ENCODE peak calls at places on chromosomes 12 and 14, in eight cellular contexts. R, F, I, T, C, B, E and S are unnamed samples.
A peak's percentile ranks its signal among the peaks of the same experiment; 100 is the strongest.

GRCh38 chr12:78864483-78865296 is at the start of gene SYT1:
- DNase-seq in C (no peak), T (peak; percentile 94), F (no peak), B (peak; percentile 13), R (peak; percentile 70), I (no peak), E (peak; percentile 79), S (no peak)

GRCh38 chr12:25459541-25459951 is 93.5 kb downstream of the LMNTD1 start:
- DNase-seq in E (no peak), R (no peak), I (no peak), F (peak; percentile 40), T (no peak), C (no peak), B (no peak), S (peak; percentile 6)

GRCh38 chr12:27505124-27505523 is 18.9 kb upstream of the PPFIBP1 start:
- DNase-seq in I (no peak), E (no peak), C (no peak), B (no peak), T (no peak), F (no peak), R (no peak), S (no peak)

GRCh38 chr12:23253191-23253590 is 628.2 kb downstream of the ETNK1 start:
- DNase-seq in T (no peak), R (peak; percentile 10), F (no peak), B (no peak), E (no peak), I (no peak), C (no peak), S (no peak)

GRCh38 chr14:92540472-92541048 is 27.0 kb downstream of the RIN3 start:
- DNase-seq in E (peak; percentile 98), R (peak; percentile 82), T (no peak), C (no peak), I (peak; percentile 79), F (no peak), B (peak; percentile 57), S (peak; percentile 89)

GRCh38 chr12:79668113-79668512 is 22.7 kb downstream of the PAWR start:
- DNase-seq in C (no peak), F (no peak), R (no peak), B (no peak), T (no peak), I (no peak), E (no peak), S (no peak)

GRCh38 chr12:54549774-54550451 is 512 bp downstream of the PDE1B start:
- DNase-seq in B (peak; percentile 71), I (no peak), E (peak; percentile 69), C (no peak), R (no peak), T (peak; percentile 66), F (no peak), S (no peak)

GRCh38 chr14:28398501-28398900 is 368.1 kb upstream of the FOXG1 start:
- DNase-seq in R (no peak), I (no peak), E (no peak), T (no peak), F (no peak), C (no peak), B (no peak), S (no peak)

GRCh38 chr14:51188566-51189185 is 51.4 kb upstream of the TMX1 start:
- DNase-seq in I (no peak), B (no peak), F (no peak), E (no peak), R (no peak), T (no peak), C (no peak), S (no peak)

GRCh38 chr12:130438711-130439110 is 101.0 kb downstream of the PIWIL1 start:
- DNase-seq in C (no peak), E (peak; percentile 36), T (no peak), I (no peak), B (no peak), F (no peak), R (no peak), S (no peak)

GRCh38 chr12:85784096-85784720 is 52.0 kb downstream of the RASSF9 start:
- DNase-seq in E (no peak), R (no peak), B (no peak), T (no peak), C (no peak), F (no peak), I (no peak), S (no peak)

GRCh38 chr12:45348986-45349385 is 133.1 kb downstream of the ANO6 start:
- DNase-seq in B (no peak), I (no peak), F (no peak), R (no peak), C (no peak), E (no peak), T (no peak), S (no peak)

GRCh38 chr12:4278582-4278939 is 5.0 kb downstream of the CCND2 start:
- DNase-seq in F (no peak), T (no peak), B (no peak), C (no peak), R (peak; percentile 91), E (peak; percentile 79), I (no peak), S (peak; percentile 66)

GRCh38 chr12:630656-631632 is 32.3 kb downstream of the NINJ2 start:
- DNase-seq in R (peak; percentile 96), B (no peak), E (peak; percentile 76), T (peak; percentile 22), F (no peak), I (no peak), C (peak; percentile 72), S (peak; percentile 76)

GRCh38 chr12:60539592-60539991 is 943.8 kb downstream of the SLC16A7 start:
- DNase-seq in I (no peak), R (no peak), E (no peak), T (no peak), B (no peak), C (no peak), F (no peak), S (no peak)

GRCh38 chr12:74537126-74537706 is 419 bp upstream of the ATXN7L3B start:
- DNase-seq in T (peak; percentile 41), I (no peak), B (no peak), F (peak; percentile 83), E (no peak), C (no peak), R (no peak), S (no peak)

GRCh38 chr12:78018146-78018910 is 187.6 kb downstream of the NAV3 start:
- DNase-seq in C (no peak), I (no peak), F (no peak), R (no peak), B (no peak), E (peak; percentile 70), T (peak; percentile 75), S (no peak)

GRCh38 chr12:77122236-77122635 is 56.9 kb upstream of the E2F7 start:
- DNase-seq in E (no peak), T (no peak), R (no peak), B (peak; percentile 56), F (no peak), I (no peak), C (no peak), S (no peak)

GRCh38 chr12:25590021-25590721 is 37.1 kb upstream of the LMNTD1 start:
- DNase-seq in E (no peak), R (no peak), C (no peak), I (no peak), B (no peak), F (no peak), T (no peak), S (no peak)

GRCh38 chr12:108131657-108132126 is 2.6 kb downstream of the WSCD2 start:
- DNase-seq in E (no peak), C (no peak), T (peak; percentile 29), B (no peak), F (no peak), R (no peak), I (no peak), S (no peak)

GRCh38 chr14:103931422-103931821 is 3.2 kb downstream of the TDRD9 start:
- DNase-seq in F (no peak), R (no peak), I (no peak), C (no peak), T (no peak), B (no peak), E (no peak), S (no peak)

GRCh38 chr14:77143071-77143470 is 1.5 kb upstream of the ZDHHC22 start:
- DNase-seq in I (no peak), T (no peak), B (no peak), C (no peak), F (no peak), E (peak; percentile 40), R (no peak), S (no peak)
- H3K4me3 ChIP-seq in I (no peak overlapping the region), T (no peak overlapping the region), B (no peak overlapping the region), C (no peak overlapping the region), F (no peak overlapping the region), E (no peak overlapping the region), R (no peak overlapping the region), S (no peak overlapping the region)

GRCh38 chr14:95445676-95446075 is 70.8 kb downstream of the SYNE3 start:
- DNase-seq in R (no peak), E (no peak), I (no peak), B (no peak), F (no peak), C (no peak), T (no peak), S (no peak)

GRCh38 chr14:95445161-95445560 is 71.3 kb downstream of the SYNE3 start:
- DNase-seq in C (no peak), B (no peak), R (no peak), I (no peak), F (no peak), T (no peak), E (no peak), S (no peak)

GRCh38 chr14:95442633-95443021 is 73.8 kb downstream of the SYNE3 start:
- DNase-seq in R (peak; percentile 89), T (peak; percentile 87), B (peak; percentile 38), F (peak; percentile 90), E (peak; percentile 87), C (peak; percentile 58), I (peak; percentile 73), S (peak; percentile 79)

GRCh38 chr14:95446470-95446869 is 70.0 kb downstream of the SYNE3 start:
- DNase-seq in F (no peak), I (no peak), T (no peak), C (no peak), B (no peak), R (no peak), E (no peak), S (no peak)

GRCh38 chr14:95444132-95445129 is 72.0 kb downstream of the SYNE3 start:
- DNase-seq in T (no peak), I (no peak), R (no peak), B (no peak), E (no peak), C (no peak), F (peak; percentile 41), S (no peak)
- H3K27ac ChIP-seq in T (no peak overlapping the region), I (no peak overlapping the region), R (no peak overlapping the region), B (no peak overlapping the region), E (no peak overlapping the region), C (no peak overlapping the region), F (no peak overlapping the region), S (no peak overlapping the region)

GRCh38 chr14:29926701-29927595 is 699 bp downstream of the PRKD1 start:
- DNase-seq in T (peak; percentile 69), C (no peak), F (no peak), R (peak; percentile 85), I (no peak), E (peak; percentile 80), B (no peak), S (peak; percentile 43)
- H3K4me3 ChIP-seq in T (peak overlapping the region; percentile 97), C (no peak overlapping the region), F (no peak overlapping the region), R (peak overlapping the region; percentile 57), I (peak overlapping the region; percentile 75), E (peak overlapping the region; percentile 68), B (peak overlapping the region; percentile 56), S (peak overlapping the region; percentile 84)

DNA sequence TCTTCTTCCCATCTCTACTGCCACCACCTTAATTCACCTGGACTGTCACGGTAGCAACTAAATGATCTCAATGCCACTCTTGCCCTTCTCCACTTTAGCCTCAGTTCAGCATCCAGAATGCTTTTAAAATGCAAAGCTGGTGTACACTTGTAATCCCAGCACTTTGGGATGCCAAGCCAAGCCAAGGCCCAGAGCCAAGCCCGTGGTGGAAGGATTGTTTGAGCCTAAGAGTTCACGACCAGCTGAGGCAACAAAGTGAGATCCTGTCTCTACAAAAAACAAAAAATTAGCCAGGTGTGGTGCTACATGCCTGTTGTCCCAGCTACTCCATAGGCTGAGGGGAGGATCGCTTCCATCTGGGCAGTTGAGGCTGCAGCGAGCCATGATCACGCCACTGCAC is 5.9 kb downstream of the CIPC start:
- DNase-seq in R (no peak), B (no peak), F (no peak), C (no peak), I (no peak), E (no peak), T (no peak), S (no peak)
- H3K27ac ChIP-seq in R (no peak overlapping the region), B (no peak overlapping the region), F (no peak overlapping the region), C (no peak overlapping the region), I (peak overlapping the region; percentile 39), E (peak overlapping the region; percentile 96), T (no peak overlapping the region), S (peak overlapping the region; percentile 77)